ENCODE peak calls at places on chromosomes 13 and 19, in four cellular contexts. L is putamen, K is PC-9, S is lower leg skin. P is an unnamed sample.

GRCh38 chr13:29435125-29435911 is 160.2 kb downstream of the SLC7A1 start:
- DNase-seq in L (no peak), K (no peak), S (no peak), P (no peak)

GRCh38 chr13:109100705-109101104 is 471.3 kb downstream of the MYO16 start:
- DNase-seq in L (peak), K (no peak), S (no peak), P (no peak)

GRCh38 chr19:47305309-47305751 is 4.3 kb upstream of the C5AR1 start:
- DNase-seq in L (no peak), K (peak), S (peak), P (no peak)

GRCh38 chr19:2782357-2782935 is 627 bp downstream of the SGTA start:
- DNase-seq in L (no peak), K (no peak), S (no peak), P (no peak)

GRCh38 chr13:41985788-41986508 is 25.0 kb upstream of the VWA8 start:
- DNase-seq in L (no peak), K (no peak), S (no peak), P (no peak)

GRCh38 chr13:47564041-47564440 is 437.0 kb downstream of the SUCLA2 start:
- DNase-seq in L (no peak), K (no peak), S (no peak), P (no peak)

GRCh38 chr13:100381595-100382224 is 206.9 kb downstream of the GGACT start:
- DNase-seq in L (no peak), K (no peak), S (no peak), P (no peak)

GRCh38 chr19:47658431-47659383 is 49.8 kb downstream of the BICRA start:
- DNase-seq in L (no peak), K (no peak), S (no peak), P (no peak)

GRCh38 chr19:3046621-3047306 is 15.5 kb downstream of the TLE5 start:
- DNase-seq in L (no peak), K (no peak), S (no peak), P (no peak)

GRCh38 chr13:94917814-94918213 is 205.5 kb upstream of the SOX21 start:
- DNase-seq in L (no peak), K (no peak), S (no peak), P (no peak)

GRCh38 chr13:100398360-100398759 is 190.2 kb downstream of the GGACT start:
- DNase-seq in L (no peak), K (no peak), S (no peak), P (no peak)

GRCh38 chr13:31909889-31910551 is 121.6 kb upstream of the FRY start:
- DNase-seq in L (peak), K (peak), S (no peak), P (no peak)

GRCh38 chr13:77113496-77113895 is 86.5 kb upstream of the FBXL3 start:
- DNase-seq in L (no peak), K (no peak), S (no peak), P (no peak)

P was measured in RWPE2.